ENCODE peak calls at places on chromosomes 3 and 15, in ten cellular contexts. One of them, this sample, is unnamed.

GRCh38 chr3:66655673-66656072 is 154.9 kb upstream of the LRIG1 start:
- DNase-seq in sigmoid colon: no peak
- DNase-seq in breast epithelium: no peak
- DNase-seq in GM12878: no peak
- DNase-seq in A549: no peak
- DNase-seq in endothelial cell of umbilical vein: no peak
- DNase-seq in heart left ventricle: no peak
- DNase-seq in body of pancreas: no peak
- DNase-seq in ovary: no peak
- DNase-seq in IMR-90: no peak
- DNase-seq in this sample: no peak

GRCh38 chr15:85837011-85837433 is 42.3 kb upstream of the KLHL25 start:
- DNase-seq in sigmoid colon: no peak
- DNase-seq in IMR-90: no peak
- DNase-seq in breast epithelium: no peak
- DNase-seq in endothelial cell of umbilical vein: peak
- DNase-seq in body of pancreas: peak
- DNase-seq in heart left ventricle: no peak
- DNase-seq in ovary: no peak
- DNase-seq in A549: peak
- DNase-seq in GM12878: no peak
- DNase-seq in this sample: no peak

GRCh38 chr15:75599396-75599795 is 20.3 kb upstream of the PTPN9 start:
- DNase-seq in breast epithelium: no peak
- DNase-seq in heart left ventricle: no peak
- DNase-seq in ovary: no peak
- DNase-seq in GM12878: no peak
- DNase-seq in sigmoid colon: no peak
- DNase-seq in IMR-90: no peak
- DNase-seq in body of pancreas: no peak
- DNase-seq in endothelial cell of umbilical vein: no peak
- DNase-seq in A549: no peak
- DNase-seq in this sample: no peak

GRCh38 chr15:45376300-45376928 is 1.9 kb downstream of the GATM start:
- DNase-seq in IMR-90: no peak
- DNase-seq in GM12878: no peak
- DNase-seq in sigmoid colon: no peak
- DNase-seq in ovary: no peak
- DNase-seq in breast epithelium: no peak
- DNase-seq in endothelial cell of umbilical vein: no peak
- DNase-seq in A549: no peak
- DNase-seq in heart left ventricle: no peak
- DNase-seq in body of pancreas: peak
- DNase-seq in this sample: no peak

GRCh38 chr15:90564109-90564508 is 34.4 kb downstream of the CRTC3 start:
- DNase-seq in breast epithelium: no peak
- DNase-seq in GM12878: no peak
- DNase-seq in sigmoid colon: no peak
- DNase-seq in body of pancreas: no peak
- DNase-seq in ovary: no peak
- DNase-seq in IMR-90: no peak
- DNase-seq in endothelial cell of umbilical vein: peak
- DNase-seq in A549: no peak
- DNase-seq in heart left ventricle: no peak
- DNase-seq in this sample: no peak

GRCh38 chr3:70176224-70176623 is 136.2 kb downstream of the MDFIC2 start:
- DNase-seq in endothelial cell of umbilical vein: no peak
- DNase-seq in body of pancreas: no peak
- DNase-seq in heart left ventricle: no peak
- DNase-seq in IMR-90: no peak
- DNase-seq in ovary: no peak
- DNase-seq in breast epithelium: no peak
- DNase-seq in GM12878: no peak
- DNase-seq in A549: no peak
- DNase-seq in sigmoid colon: no peak
- DNase-seq in this sample: no peak

GRCh38 chr3:83321891-83322290 is 1560.4 kb upstream of the GBE1 start:
- DNase-seq in ovary: no peak
- DNase-seq in endothelial cell of umbilical vein: no peak
- DNase-seq in IMR-90: no peak
- DNase-seq in heart left ventricle: no peak
- DNase-seq in breast epithelium: no peak
- DNase-seq in GM12878: no peak
- DNase-seq in body of pancreas: no peak
- DNase-seq in sigmoid colon: no peak
- DNase-seq in A549: no peak
- DNase-seq in this sample: no peak

GRCh38 chr3:15295506-15295905 is 36.9 kb downstream of the SH3BP5 start:
- DNase-seq in endothelial cell of umbilical vein: peak
- DNase-seq in body of pancreas: no peak
- DNase-seq in GM12878: no peak
- DNase-seq in breast epithelium: no peak
- DNase-seq in heart left ventricle: no peak
- DNase-seq in IMR-90: no peak
- DNase-seq in sigmoid colon: peak
- DNase-seq in A549: no peak
- DNase-seq in ovary: no peak
- DNase-seq in this sample: no peak

GRCh38 chr15:79308874-79309273 is 2.0 kb upstream of the TMED3 start:
- DNase-seq in A549: no peak
- DNase-seq in endothelial cell of umbilical vein: no peak
- DNase-seq in sigmoid colon: no peak
- DNase-seq in breast epithelium: no peak
- DNase-seq in heart left ventricle: no peak
- DNase-seq in ovary: no peak
- DNase-seq in IMR-90: no peak
- DNase-seq in body of pancreas: no peak
- DNase-seq in GM12878: no peak
- DNase-seq in this sample: no peak

GRCh38 chr15:79311901-79312553 is 1.1 kb downstream of the TMED3 start:
- DNase-seq in heart left ventricle: no peak
- DNase-seq in A549: no peak
- DNase-seq in IMR-90: no peak
- DNase-seq in body of pancreas: peak
- DNase-seq in GM12878: peak
- DNase-seq in endothelial cell of umbilical vein: no peak
- DNase-seq in sigmoid colon: no peak
- DNase-seq in ovary: no peak
- DNase-seq in breast epithelium: no peak
- DNase-seq in this sample: no peak

GRCh38 chr15:79310612-79310984 is 314 bp upstream of the TMED3 start:
- DNase-seq in heart left ventricle: peak
- DNase-seq in sigmoid colon: no peak
- DNase-seq in GM12878: no peak
- DNase-seq in IMR-90: peak
- DNase-seq in ovary: no peak
- DNase-seq in body of pancreas: no peak
- DNase-seq in breast epithelium: no peak
- DNase-seq in A549: no peak
- DNase-seq in endothelial cell of umbilical vein: no peak
- DNase-seq in this sample: no peak

GRCh38 chr15:79314186-79314585 is 3.3 kb downstream of the TMED3 start:
- DNase-seq in endothelial cell of umbilical vein: no peak
- DNase-seq in breast epithelium: no peak
- DNase-seq in ovary: no peak
- DNase-seq in heart left ventricle: no peak
- DNase-seq in body of pancreas: no peak
- DNase-seq in sigmoid colon: no peak
- DNase-seq in A549: no peak
- DNase-seq in IMR-90: no peak
- DNase-seq in GM12878: no peak
- DNase-seq in this sample: no peak

GRCh38 chr15:79310985-79311900 is at the start of gene TMED3:
- DNase-seq in ovary: peak
- DNase-seq in GM12878: peak
- DNase-seq in IMR-90: peak
- DNase-seq in A549: peak
- DNase-seq in heart left ventricle: peak
- DNase-seq in sigmoid colon: peak
- DNase-seq in body of pancreas: peak
- DNase-seq in breast epithelium: peak
- DNase-seq in endothelial cell of umbilical vein: peak
- DNase-seq in this sample: no peak
- TF ChIP-seq POLR2A in ovary: no peak
- TF ChIP-seq POLR2A in GM12878: peak
- TF ChIP-seq POLR2A in IMR-90: peak
- TF ChIP-seq POLR2A in A549: peak
- TF ChIP-seq POLR2A in heart left ventricle: no peak
- TF ChIP-seq POLR2A in sigmoid colon: no peak
- TF ChIP-seq POLR2A in body of pancreas: peak
- TF ChIP-seq POLR2A in breast epithelium: no peak
- TF ChIP-seq POLR2A in endothelial cell of umbilical vein: peak
- TF ChIP-seq POLR2A in this sample: no peak

GRCh38 chr3:182682263-182683229 is 110.8 kb upstream of the ATP11B start:
- DNase-seq in sigmoid colon: no peak
- DNase-seq in breast epithelium: no peak
- DNase-seq in IMR-90: peak
- DNase-seq in ovary: no peak
- DNase-seq in GM12878: peak
- DNase-seq in endothelial cell of umbilical vein: peak
- DNase-seq in A549: peak
- DNase-seq in heart left ventricle: peak
- DNase-seq in body of pancreas: peak
- DNase-seq in this sample: no peak
- TF ChIP-seq CTCF in sigmoid colon: no peak
- TF ChIP-seq CTCF in breast epithelium: no peak
- TF ChIP-seq CTCF in IMR-90: peak
- TF ChIP-seq CTCF in ovary: no peak
- TF ChIP-seq CTCF in GM12878: peak
- TF ChIP-seq CTCF in endothelial cell of umbilical vein: no peak
- TF ChIP-seq CTCF in A549: no peak
- TF ChIP-seq CTCF in heart left ventricle: no peak
- TF ChIP-seq CTCF in body of pancreas: no peak
- TF ChIP-seq CTCF in this sample: peak

DNA sequence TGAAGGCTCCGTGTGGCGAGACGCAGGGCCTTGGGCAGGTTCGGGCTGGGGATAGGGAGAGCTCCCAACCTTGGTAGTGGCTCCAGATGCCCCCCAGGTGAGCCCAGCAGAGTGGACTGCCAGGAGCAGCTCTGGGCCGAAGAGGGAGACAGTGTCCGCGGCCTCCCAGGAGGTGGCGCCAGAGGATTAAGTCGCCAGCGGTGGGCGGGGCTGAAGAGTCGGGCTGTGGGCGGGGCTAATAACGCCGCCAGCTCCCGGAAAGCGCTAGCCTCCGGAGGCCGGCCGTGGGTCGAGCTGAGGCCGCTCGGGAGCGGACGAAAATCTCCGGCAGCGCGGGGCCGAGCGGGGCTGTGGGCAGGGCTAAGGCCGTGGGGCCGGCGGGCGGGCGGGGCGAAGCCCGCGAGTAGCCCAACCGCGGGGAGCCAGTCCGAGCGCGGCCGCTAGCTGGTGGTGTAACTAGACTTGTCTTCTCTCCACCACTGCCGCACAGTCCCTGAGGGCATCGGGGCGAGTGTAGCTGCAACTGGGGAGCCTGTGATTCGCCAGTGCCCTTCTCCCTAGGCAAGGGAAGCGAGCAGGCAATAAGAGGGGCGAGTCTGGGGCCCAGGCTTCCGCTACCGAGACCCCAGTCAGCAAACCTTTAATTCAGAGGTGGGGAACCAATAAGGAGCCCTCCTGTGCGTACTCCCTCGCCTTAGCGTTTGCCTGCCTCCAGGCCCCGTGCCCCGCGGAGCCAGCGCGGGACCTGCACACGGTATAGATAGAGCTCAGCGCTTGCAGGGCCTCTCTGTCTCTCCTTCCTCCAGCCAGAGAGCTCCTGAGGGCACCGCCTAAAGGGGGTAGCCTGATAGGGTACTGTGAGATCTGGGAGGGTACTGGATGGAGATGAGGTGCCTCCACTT is 14.4 kb upstream of the BSN start:
- DNase-seq in heart left ventricle: peak
- DNase-seq in breast epithelium: peak
- DNase-seq in IMR-90: peak
- DNase-seq in GM12878: peak
- DNase-seq in ovary: peak
- DNase-seq in A549: peak
- DNase-seq in endothelial cell of umbilical vein: peak
- DNase-seq in body of pancreas: peak
- DNase-seq in sigmoid colon: peak
- DNase-seq in this sample: peak
- TF ChIP-seq POLR2A in heart left ventricle: no peak
- TF ChIP-seq POLR2A in breast epithelium: no peak
- TF ChIP-seq POLR2A in IMR-90: peak
- TF ChIP-seq POLR2A in GM12878: peak
- TF ChIP-seq POLR2A in ovary: peak
- TF ChIP-seq POLR2A in A549: peak
- TF ChIP-seq POLR2A in endothelial cell of umbilical vein: peak
- TF ChIP-seq POLR2A in body of pancreas: peak
- TF ChIP-seq POLR2A in sigmoid colon: no peak
- TF ChIP-seq POLR2A in this sample: peak

GRCh38 chr3:188976407-188976806 is 195.4 kb upstream of the TPRG1 start:
- DNase-seq in IMR-90: no peak
- DNase-seq in endothelial cell of umbilical vein: no peak
- DNase-seq in A549: no peak
- DNase-seq in body of pancreas: no peak
- DNase-seq in sigmoid colon: no peak
- DNase-seq in heart left ventricle: no peak
- DNase-seq in GM12878: no peak
- DNase-seq in breast epithelium: no peak
- DNase-seq in ovary: no peak
- DNase-seq in this sample: no peak

GRCh38 chr3:188975612-188976314 is 196.0 kb upstream of the TPRG1 start:
- DNase-seq in endothelial cell of umbilical vein: no peak
- DNase-seq in breast epithelium: no peak
- DNase-seq in IMR-90: peak
- DNase-seq in heart left ventricle: no peak
- DNase-seq in body of pancreas: no peak
- DNase-seq in GM12878: no peak
- DNase-seq in ovary: no peak
- DNase-seq in A549: no peak
- DNase-seq in sigmoid colon: no peak
- DNase-seq in this sample: no peak

GRCh38 chr3:188979236-188979635 is 192.5 kb upstream of the TPRG1 start:
- DNase-seq in sigmoid colon: no peak
- DNase-seq in endothelial cell of umbilical vein: no peak
- DNase-seq in IMR-90: no peak
- DNase-seq in ovary: no peak
- DNase-seq in GM12878: no peak
- DNase-seq in A549: no peak
- DNase-seq in breast epithelium: no peak
- DNase-seq in heart left ventricle: no peak
- DNase-seq in body of pancreas: no peak
- DNase-seq in this sample: no peak

GRCh38 chr3:188978772-188979171 is 193.0 kb upstream of the TPRG1 start:
- DNase-seq in body of pancreas: peak
- DNase-seq in GM12878: no peak
- DNase-seq in A549: peak
- DNase-seq in breast epithelium: no peak
- DNase-seq in IMR-90: peak
- DNase-seq in heart left ventricle: no peak
- DNase-seq in ovary: peak
- DNase-seq in endothelial cell of umbilical vein: no peak
- DNase-seq in sigmoid colon: peak
- DNase-seq in this sample: no peak

DNA sequence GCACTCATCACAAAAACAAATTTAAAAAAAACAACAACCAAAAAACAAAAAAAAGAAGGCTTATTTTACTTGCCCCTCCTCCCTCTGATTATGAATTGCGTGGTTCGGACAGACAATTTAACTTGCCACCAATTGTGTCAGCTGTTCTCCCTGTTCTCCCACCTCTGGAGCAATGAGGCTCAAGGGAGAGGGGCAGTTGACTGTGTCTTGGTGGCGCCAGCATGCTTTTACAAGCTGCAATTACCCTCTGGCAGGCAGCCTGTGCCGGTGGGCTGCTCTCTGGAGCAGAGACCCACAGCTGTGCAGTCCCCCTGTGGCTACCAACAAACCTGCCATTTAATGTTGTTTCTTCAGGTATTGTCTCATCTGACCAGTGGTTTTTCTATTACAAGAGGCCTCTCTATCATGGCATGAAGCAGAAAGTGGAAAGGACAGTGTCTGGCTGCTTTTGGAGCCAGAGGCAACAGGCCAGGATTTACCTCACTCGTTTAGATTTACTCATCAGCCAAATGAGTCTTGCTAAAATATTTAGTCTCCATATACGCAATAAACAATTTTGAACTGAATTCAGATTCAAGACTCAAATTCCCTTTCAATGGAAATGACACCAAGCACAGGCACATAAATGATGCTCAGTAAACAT is 192.0 kb upstream of the TPRG1 start:
- DNase-seq in A549: no peak
- DNase-seq in endothelial cell of umbilical vein: no peak
- DNase-seq in heart left ventricle: no peak
- DNase-seq in breast epithelium: no peak
- DNase-seq in GM12878: no peak
- DNase-seq in sigmoid colon: no peak
- DNase-seq in IMR-90: peak
- DNase-seq in ovary: no peak
- DNase-seq in body of pancreas: no peak
- DNase-seq in this sample: no peak
- TF ChIP-seq CTCF in A549: no peak
- TF ChIP-seq CTCF in endothelial cell of umbilical vein: no peak
- TF ChIP-seq CTCF in heart left ventricle: no peak
- TF ChIP-seq CTCF in breast epithelium: no peak
- TF ChIP-seq CTCF in GM12878: no peak
- TF ChIP-seq CTCF in sigmoid colon: no peak
- TF ChIP-seq CTCF in IMR-90: no peak
- TF ChIP-seq CTCF in ovary: no peak
- TF ChIP-seq CTCF in body of pancreas: no peak
- TF ChIP-seq CTCF in this sample: no peak

This sample was measured in gastrocnemius medialis.